ENCODE peak calls at places on chromosomes 13 and 19, in four cellular contexts. One of them, this sample, is unnamed.

GRCh38 chr19:1992759-1993260 is 22.7 kb downstream of the BTBD2 start:
- DNase-seq in GOT3: no peak
- DNase-seq in thoracic aorta: no peak
- DNase-seq in NCI-H2029 treated with DMSO at 0.1 percent for 48 hours: no peak
- DNase-seq in this sample: no peak

GRCh38 chr13:113837554-113838355 is 26.1 kb downstream of the GAS6 start:
- DNase-seq in GOT3: peak
- DNase-seq in thoracic aorta: peak
- DNase-seq in NCI-H2029 treated with DMSO at 0.1 percent for 48 hours: no peak
- DNase-seq in this sample: peak

GRCh38 chr19:19662866-19663291 is 597 bp downstream of the ATP13A1 start:
- DNase-seq in GOT3: no peak
- DNase-seq in thoracic aorta: no peak
- DNase-seq in NCI-H2029 treated with DMSO at 0.1 percent for 48 hours: no peak
- DNase-seq in this sample: no peak

GRCh38 chr19:5026706-5027273 is 57.9 kb downstream of the KDM4B start:
- DNase-seq in GOT3: no peak
- DNase-seq in thoracic aorta: no peak
- DNase-seq in NCI-H2029 treated with DMSO at 0.1 percent for 48 hours: no peak
- DNase-seq in this sample: no peak

GRCh38 chr19:38429055-38429810 is 3.2 kb upstream of the RASGRP4 start:
- DNase-seq in GOT3: no peak
- DNase-seq in thoracic aorta: no peak
- DNase-seq in NCI-H2029 treated with DMSO at 0.1 percent for 48 hours: no peak
- DNase-seq in this sample: no peak

GRCh38 chr19:1453525-1454371 is 3.8 kb downstream of the APC2 start:
- DNase-seq in GOT3: no peak
- DNase-seq in thoracic aorta: no peak
- DNase-seq in NCI-H2029 treated with DMSO at 0.1 percent for 48 hours: no peak
- DNase-seq in this sample: peak

GRCh38 chr13:110257408-110257807 is 49.5 kb downstream of the COL4A1 start:
- DNase-seq in GOT3: no peak
- DNase-seq in thoracic aorta: no peak
- DNase-seq in NCI-H2029 treated with DMSO at 0.1 percent for 48 hours: no peak
- DNase-seq in this sample: no peak

GRCh38 chr19:35879068-35879467 is 10.7 kb downstream of the APLP1 start:
- DNase-seq in GOT3: no peak
- DNase-seq in thoracic aorta: no peak
- DNase-seq in NCI-H2029 treated with DMSO at 0.1 percent for 48 hours: no peak
- DNase-seq in this sample: no peak

This sample was measured in EL.